ENCODE peak calls at places on chromosomes 12 and 14, in six cellular contexts. Y is H9, S is H1, G is IMR-90, R is mesendoderm, L is mesenchymal stem cell. C is an unnamed sample. For H3K4me1, the result is how much of the 10 kb centered on the place peaks cover.

GRCh38 chr12:50537538-50537919 is 32.7 kb downstream of the DIP2B start:
- DNase-seq in Y (no peak), S (no peak), G (peak), R (no peak), L (peak), C (no peak)

GRCh38 chr14:73293782-73294781 is 56.8 kb downstream of the PAPLN start:
- DNase-seq in Y (no peak), S (no peak), G (no peak), R (no peak), L (no peak), C (no peak)

GRCh38 chr14:73770977-73771847 is 57.0 kb upstream of the PNMA1 start:
- DNase-seq in Y (peak), S (no peak), G (no peak), R (no peak), L (no peak), C (no peak)

GRCh38 chr14:97458302-97459137 is 661.3 kb downstream of the VRK1 start:
- DNase-seq in Y (peak), S (peak), G (no peak), R (peak), L (no peak), C (no peak)

GRCh38 chr14:101074124-101075024 is 170.9 kb upstream of the RTL1 start:
- DNase-seq in Y (no peak), S (no peak), G (no peak), R (no peak), L (no peak), C (no peak)

GRCh38 chr12:77031745-77032144 is 33.6 kb downstream of the E2F7 start:
- DNase-seq in Y (no peak), S (no peak), G (peak), R (peak), L (peak), C (no peak)

GRCh38 chr14:44963775-44964380 is 1.9 kb downstream of the TOGARAM1 start:
- DNase-seq in Y (no peak), S (no peak), G (no peak), R (peak), L (no peak), C (no peak)

GRCh38 chr12:20420557-20420956 is 52.2 kb downstream of the PDE3A start:
- DNase-seq in Y (no peak), S (no peak), G (no peak), R (no peak), L (no peak), C (no peak)

GRCh38 chr12:132066345-132066685 is 77.8 kb downstream of the DDX51 start:
- DNase-seq in Y (no peak), S (no peak), G (no peak), R (no peak), L (peak), C (no peak)

GRCh38 chr14:69956970-69957369 is 77.8 kb downstream of the SMOC1 start:
- DNase-seq in Y (no peak), S (no peak), G (no peak), R (no peak), L (no peak), C (no peak)

GRCh38 chr12:57181561-57182155 is 34.2 kb upstream of the LRP1-AS start:
- DNase-seq in Y (no peak), S (no peak), G (no peak), R (peak), L (no peak), C (no peak)

GRCh38 chr12:93061414-93062099 is 132.5 kb upstream of the EEA1 start:
- DNase-seq in Y (no peak), S (no peak), G (no peak), R (peak), L (no peak), C (no peak)

GRCh38 chr14:91303924-91304229 is 59.4 kb upstream of the GPR68 start:
- DNase-seq in Y (no peak), S (no peak), G (no peak), R (no peak), L (no peak), C (no peak)

GRCh38 chr14:60734465-60735242 is at the start of gene MNAT1:
- DNase-seq in Y (peak), S (no peak), G (peak), R (peak), L (peak), C (peak)

GRCh38 chr12:115261249-115261648 is 577.3 kb upstream of the TBX3 start:
- DNase-seq in Y (no peak), S (no peak), G (no peak), R (peak), L (no peak), C (no peak)

GRCh38 chr12:2988494-2988893 is 29.3 kb downstream of the TEAD4 start:
- DNase-seq in Y (no peak), S (no peak), G (no peak), R (peak), L (no peak), C (no peak)

GRCh38 chr14:61540931-61541330 is 154.4 kb upstream of the HIF1A start:
- DNase-seq in Y (no peak), S (no peak), G (no peak), R (no peak), L (no peak), C (no peak)

GRCh38 chr12:113310489-113310888 is 24.4 kb downstream of the SLC8B1 start:
- DNase-seq in Y (peak), S (no peak), G (no peak), R (peak), L (no peak), C (no peak)

GRCh38 chr14:92470215-92470614 is 43.4 kb upstream of the RIN3 start:
- DNase-seq in Y (no peak), S (no peak), G (peak), R (no peak), L (no peak), C (no peak)

GRCh38 chr14:59919582-59920377 is at the start of gene LRRC9:
- DNase-seq in Y (peak), S (peak), G (no peak), R (peak), L (peak), C (peak)

DNA sequence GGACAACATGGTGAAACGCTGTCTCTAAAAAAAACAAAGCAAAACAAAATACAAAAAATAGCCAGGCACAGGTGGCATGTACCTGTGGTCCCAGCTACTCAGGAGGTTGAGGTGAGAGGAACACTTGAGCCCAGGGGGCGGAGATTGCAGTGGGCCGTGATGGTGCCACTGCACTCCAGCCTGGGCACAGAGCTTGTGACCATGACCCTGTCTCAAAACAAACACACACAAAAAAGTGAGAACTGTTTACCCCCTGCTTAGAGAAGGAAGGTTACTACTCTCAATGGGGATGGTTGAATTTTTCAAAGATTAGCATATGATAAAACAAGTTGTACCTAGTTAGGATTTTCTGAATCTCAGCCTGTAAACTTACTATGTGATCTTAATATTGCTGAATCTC is 68.0 kb downstream of the ZFP36L1 start:
- DNase-seq in Y (no peak), S (no peak), G (no peak), R (no peak), L (no peak), C (no peak)
- H3K4me1 ChIP-seq in Y (under half), S (under half), G (under half), R (under half), L (under half), C (under half)

DNA sequence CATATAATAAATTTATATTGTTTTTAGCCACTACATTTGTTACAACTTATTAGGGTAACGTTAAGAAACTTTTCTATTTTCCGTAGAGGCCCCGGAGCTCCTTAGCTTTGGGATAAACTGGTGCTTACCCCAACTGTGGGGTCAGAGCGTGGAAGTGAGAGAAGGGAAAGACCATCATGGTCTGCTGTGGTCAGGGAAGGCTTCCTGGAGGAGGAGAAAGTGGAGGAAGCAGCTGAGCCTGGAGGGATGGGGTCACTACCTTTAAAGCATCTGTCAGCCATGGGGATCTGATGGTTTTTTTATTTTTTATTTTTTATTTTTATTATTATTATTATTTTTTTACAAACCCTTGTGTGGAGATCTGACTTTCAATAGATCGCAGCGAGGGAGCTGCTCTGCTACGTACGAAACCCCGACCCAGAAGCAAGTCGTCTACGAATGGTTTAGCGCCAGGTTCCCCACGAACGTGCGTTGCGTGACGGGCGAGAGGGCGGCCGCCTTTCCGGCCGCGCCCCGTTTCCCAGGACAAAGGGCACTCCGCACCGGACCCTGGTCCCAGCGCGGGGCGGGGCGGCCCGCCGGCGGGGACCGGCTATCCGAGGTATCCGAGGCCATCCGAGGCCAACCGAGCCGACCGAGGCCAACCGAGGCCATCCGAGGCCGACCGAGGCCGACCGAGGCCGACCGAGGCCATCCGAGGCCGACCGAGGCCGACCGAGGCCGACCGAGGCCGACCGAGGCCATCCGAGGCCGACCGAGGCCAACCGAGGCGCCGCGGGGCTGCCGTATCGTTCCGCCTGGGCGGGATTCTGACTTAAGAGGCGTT is 1101.2 kb upstream of the TMEM132C start:
- DNase-seq in Y (peak), S (peak), G (peak), R (peak), L (peak), C (peak)
- H3K4me2 ChIP-seq in Y (peak), S (peak), G (peak), R (no peak), L (peak), C (peak)

DNA sequence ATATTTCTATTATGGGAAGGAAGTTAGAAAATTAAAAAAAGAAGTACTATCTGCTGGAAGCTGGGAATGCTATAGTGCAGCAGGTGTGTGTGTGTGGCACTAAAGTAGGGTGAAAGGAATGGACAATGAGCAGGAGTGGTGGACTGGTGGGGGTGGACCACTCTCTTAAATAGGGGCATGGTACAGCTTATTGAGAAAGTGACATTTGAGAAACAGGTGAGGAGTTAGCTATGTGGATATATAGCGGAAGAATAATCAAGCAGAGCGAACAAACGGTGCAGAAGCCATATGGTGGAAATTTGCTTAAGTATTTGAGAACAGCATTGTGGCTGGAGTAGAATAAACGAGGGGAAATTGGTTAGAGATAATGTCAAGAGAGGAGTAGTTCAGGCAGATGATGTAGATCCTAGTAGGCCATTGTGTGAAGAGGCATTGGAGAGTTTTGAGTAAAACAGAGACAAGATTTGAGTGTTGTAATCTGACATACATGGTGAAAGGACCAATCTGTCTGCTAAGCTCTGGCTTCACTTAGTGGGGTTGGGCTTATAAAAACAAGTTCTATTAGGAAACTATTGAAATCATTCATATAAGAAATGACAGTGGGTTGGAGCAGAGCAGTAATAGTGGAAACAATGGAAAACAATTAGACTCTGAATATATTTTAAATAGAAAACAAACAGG is 149.2 kb upstream of the SYT10 start:
- DNase-seq in Y (no peak), S (no peak), G (no peak), R (peak), L (no peak), C (no peak)
- H2BK5ac ChIP-seq in Y (no peak), S (peak), G (no peak), R (no peak), L (no peak), C (no peak)

DNA sequence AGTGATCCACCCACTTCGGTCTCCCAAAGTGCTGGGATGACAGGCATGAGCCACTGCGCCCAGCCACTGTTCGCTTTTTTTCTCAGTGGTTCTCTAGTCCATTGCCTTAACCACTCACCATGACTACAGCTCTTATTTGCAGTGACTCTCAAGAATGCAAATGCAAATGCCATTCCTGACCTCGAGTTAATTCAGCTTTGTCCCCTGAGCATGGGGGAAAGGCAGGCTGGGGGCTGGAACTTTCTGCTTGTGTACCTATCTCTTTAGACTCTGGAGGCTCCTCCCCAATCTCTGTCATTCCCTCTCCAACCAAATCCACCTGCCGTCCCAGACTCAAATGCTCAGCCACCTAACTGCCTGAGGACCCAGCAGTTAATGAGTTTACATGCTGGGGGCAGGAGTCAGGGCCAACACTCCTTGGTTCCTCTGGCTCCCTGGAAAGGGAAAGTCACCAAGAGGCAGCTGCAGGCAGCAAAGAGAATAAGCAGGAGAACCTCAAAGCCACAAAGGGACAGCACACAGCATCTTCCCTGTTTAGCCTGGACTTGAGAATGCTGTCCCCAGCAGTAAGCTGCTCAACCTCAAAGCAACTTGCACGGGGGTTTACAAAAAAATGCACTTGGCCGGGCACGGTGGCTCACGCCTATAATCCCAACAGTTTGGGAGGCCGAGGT is 5.3 kb upstream of the HNF1A start:
- DNase-seq in Y (peak), S (peak), G (no peak), R (peak), L (peak), C (peak)
- H3K4me1 ChIP-seq in Y (under half), S (under half), G (under half), R (under half), L (under half), C (under half)

DNA sequence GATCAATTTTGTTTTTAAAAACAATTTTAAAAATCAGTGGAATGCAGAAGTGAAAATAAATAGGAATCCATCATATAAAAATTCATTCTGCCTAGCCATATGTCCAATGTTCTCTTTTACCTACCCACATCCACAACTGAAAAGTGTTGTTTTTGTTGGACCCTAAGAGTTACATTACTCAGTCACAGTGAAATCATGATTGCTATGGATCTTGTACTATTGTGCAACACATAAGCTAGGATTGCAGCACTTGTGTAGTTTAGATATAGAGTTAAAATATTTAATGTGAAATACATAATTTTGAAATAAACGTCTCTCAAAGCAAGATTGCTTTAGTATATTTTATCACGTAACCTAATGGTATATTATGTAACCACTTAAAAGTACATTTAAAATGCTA is 213.3 kb upstream of the CLEC14A start:
- DNase-seq in Y (no peak), S (no peak), G (peak), R (no peak), L (peak), C (no peak)
- H3K4me2 ChIP-seq in Y (no peak), S (no peak), G (no peak), R (no peak), L (no peak), C (no peak)

GRCh38 chr14:104795468-104795780 is at the start of gene AKT1:
- DNase-seq in Y (no peak), S (no peak), G (no peak), R (no peak), L (no peak), C (no peak)
- H2BK5ac ChIP-seq in Y (no peak), S (no peak), G (peak), R (no peak), L (no peak), C (peak)

GRCh38 chr12:27577688-27578087 is 53.7 kb downstream of the PPFIBP1 start:
- DNase-seq in Y (no peak), S (no peak), G (no peak), R (no peak), L (no peak), C (no peak)

GRCh38 chr12:27578689-27579372 is 54.8 kb downstream of the PPFIBP1 start:
- DNase-seq in Y (no peak), S (no peak), G (no peak), R (no peak), L (no peak), C (no peak)

GRCh38 chr12:27583981-27584380 is 60.0 kb downstream of the PPFIBP1 start:
- DNase-seq in Y (no peak), S (no peak), G (no peak), R (no peak), L (no peak), C (no peak)

GRCh38 chr12:27583057-27583797 is 59.2 kb downstream of the PPFIBP1 start:
- DNase-seq in Y (no peak), S (no peak), G (peak), R (no peak), L (peak), C (no peak)

GRCh38 chr12:27580561-27581330 is 56.7 kb downstream of the PPFIBP1 start:
- DNase-seq in Y (no peak), S (no peak), G (no peak), R (no peak), L (no peak), C (no peak)
- H3K4me1 ChIP-seq in Y (under half), S (under half), G (under half), R (under half), L (under half), C (under half)

DNA sequence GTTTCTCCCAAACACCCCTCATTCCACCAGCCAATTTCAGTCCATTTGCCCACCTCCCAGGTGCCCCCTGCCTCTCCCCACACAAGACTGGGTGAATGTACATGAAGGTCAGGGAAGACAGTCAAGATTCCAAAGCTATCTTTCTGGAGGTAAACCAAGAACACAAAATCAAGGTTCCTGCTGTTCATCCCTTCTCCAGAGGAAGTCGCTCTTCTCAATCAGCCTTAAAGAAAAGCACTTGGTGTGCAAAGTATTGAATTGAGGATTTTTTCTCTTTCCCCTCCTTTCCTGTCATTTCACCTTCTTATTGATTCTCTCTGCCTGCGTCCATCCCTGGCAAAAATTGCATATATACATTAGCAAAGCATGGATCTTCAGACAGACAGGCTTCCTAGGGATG is 4.5 kb downstream of the GRIN2B start:
- DNase-seq in Y (no peak), S (no peak), G (no peak), R (no peak), L (no peak), C (no peak)
- H3K4me2 ChIP-seq in Y (no peak), S (no peak), G (no peak), R (no peak), L (no peak), C (no peak)

GRCh38 chr14:34052658-34053014 is 101.8 kb upstream of the EGLN3 start:
- DNase-seq in Y (peak), S (no peak), G (no peak), R (peak), L (peak), C (no peak)
- H2BK5ac ChIP-seq in Y (no peak), S (no peak), G (no peak), R (no peak), L (no peak), C (no peak)